ENCODE peak calls at places on chromosomes 13 and 19, in eight cellular contexts. T is ovary; I is upper lobe of left lung; Q is CD8-positive, alpha-beta memory T cell; N is H1; K is testis; E is DND-41; Y is left lung. L is an unnamed sample.

GRCh38 chr19:46863818-46864629 is 3.2 kb downstream of the ARHGAP35 start:
- DNase-seq in T (no peak), I (peak; percentile 79), Q (no peak), N (peak; percentile 65), K (peak; percentile 16), E (no peak), Y (no peak), L (peak; percentile 81)

GRCh38 chr19:29524912-29525870 is 603 bp upstream of the VSTM2B start:
- DNase-seq in T (no peak), I (no peak), Q (no peak), N (peak; percentile 83), K (no peak), E (no peak), Y (no peak), L (no peak)

GRCh38 chr13:110250258-110250891 is 56.6 kb downstream of the COL4A1 start:
- DNase-seq in T (no peak), I (no peak), Q (no peak), N (peak; percentile 38), K (peak; percentile 49), E (no peak), Y (no peak), L (no peak)

GRCh38 chr19:53980553-53981407 is 10.7 kb upstream of the CACNG6 start:
- DNase-seq in T (no peak), I (no peak), Q (no peak), N (peak; percentile 94), K (peak; percentile 40), E (no peak), Y (no peak), L (no peak)

GRCh38 chr13:77537302-77537919 is 1.9 kb downstream of the SCEL start:
- DNase-seq in T (no peak), I (no peak), Q (no peak), N (no peak), K (no peak), E (no peak), Y (no peak), L (no peak)

GRCh38 chr19:6811906-6812305 is 39.4 kb downstream of the VAV1 start:
- DNase-seq in T (no peak), I (no peak), Q (no peak), N (no peak), K (peak; percentile 67), E (peak; percentile 15), Y (no peak), L (peak; percentile 74)

GRCh38 chr13:100454876-100455275 is 133.7 kb downstream of the GGACT start:
- DNase-seq in T (no peak), I (no peak), Q (no peak), N (no peak), K (no peak), E (peak; percentile 15), Y (no peak), L (peak; percentile 17)

GRCh38 chr13:67283602-67284001 is 53.5 kb upstream of the PCDH9 start:
- DNase-seq in T (no peak), I (no peak), Q (no peak), N (no peak), K (no peak), E (no peak), Y (no peak), L (no peak)

GRCh38 chr13:76991432-76991795 is 467 bp upstream of the CLN5 start:
- DNase-seq in T (no peak), I (peak; percentile 60), Q (no peak), N (no peak), K (peak; percentile 34), E (no peak), Y (no peak), L (no peak)

GRCh38 chr19:35744688-35745327 is 410 bp downstream of the U2AF1L4 start:
- DNase-seq in T (peak; percentile 95), I (peak; percentile 98), Q (peak; percentile 97), N (peak; percentile 93), K (peak; percentile 98), E (peak; percentile 96), Y (peak; percentile 97), L (peak; percentile 98)

GRCh38 chr13:44763604-44764311 is 187.6 kb upstream of the TSC22D1 start:
- DNase-seq in T (no peak), I (no peak), Q (no peak), N (no peak), K (no peak), E (no peak), Y (no peak), L (no peak)

GRCh38 chr13:26584713-26585112 is 27.2 kb downstream of the WASF3 start:
- DNase-seq in T (no peak), I (no peak), Q (no peak), N (no peak), K (no peak), E (no peak), Y (no peak), L (no peak)

GRCh38 chr13:46171223-46171622 is 10.8 kb downstream of the LCP1 start:
- DNase-seq in T (no peak), I (no peak), Q (no peak), N (no peak), K (no peak), E (no peak), Y (no peak), L (no peak)

GRCh38 chr13:37386276-37386675 is 212.3 kb downstream of the POSTN start:
- DNase-seq in T (no peak), I (no peak), Q (no peak), N (no peak), K (no peak), E (no peak), Y (no peak), L (no peak)

GRCh38 chr13:98653471-98653985 is 76.6 kb upstream of the STK24 start:
- DNase-seq in T (peak; percentile 82), I (peak; percentile 89), Q (peak; percentile 54), N (peak; percentile 90), K (peak; percentile 88), E (peak; percentile 74), Y (no peak), L (peak; percentile 88)
- H3K4me1 ChIP-seq in T (peaks cover 2% of the 10 kb centered on the region), I (no peaks in the 10 kb centered on the region), Q (no peaks in the 10 kb centered on the region), N (no peaks in the 10 kb centered on the region), K (no peaks in the 10 kb centered on the region), E (peaks cover 2% of the 10 kb centered on the region), Y (peaks cover 14% of the 10 kb centered on the region), L (peaks cover 17% of the 10 kb centered on the region)

DNA sequence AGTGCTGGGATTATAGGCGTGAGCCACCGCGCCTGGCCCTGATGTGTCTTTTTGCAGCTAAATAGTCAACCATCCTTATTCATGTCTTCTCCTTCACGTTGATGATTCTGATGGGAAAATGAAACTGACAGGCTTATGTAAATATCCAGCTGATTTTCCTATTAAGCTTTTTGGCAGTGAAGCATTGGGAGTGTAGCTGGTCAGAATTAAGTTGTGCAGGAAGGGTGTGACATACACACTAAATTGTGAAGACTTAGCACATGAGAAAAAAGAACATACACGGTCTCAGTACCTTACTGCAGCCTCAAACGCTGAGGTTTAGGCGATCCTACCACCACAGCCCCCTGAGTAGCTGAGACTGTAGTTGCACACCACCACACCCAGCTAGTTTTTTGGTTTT is 50.5 kb upstream of the USE1 start:
- DNase-seq in T (no peak), I (no peak), Q (no peak), N (no peak), K (no peak), E (no peak), Y (no peak), L (no peak)
- H3K36me3 ChIP-seq in T (no peaks in the 10 kb centered on the region), I (peaks cover 50% of the 10 kb centered on the region), Q (peaks cover 45% of the 10 kb centered on the region), N (peaks cover 51% of the 10 kb centered on the region), K (peaks cover 4% of the 10 kb centered on the region), E (peaks cover 88% of the 10 kb centered on the region), Y (peaks cover 99% of the 10 kb centered on the region), L (peaks cover 79% of the 10 kb centered on the region)

GRCh38 chr19:10568444-10568825 is 344 bp downstream of the CDKN2D start:
- DNase-seq in T (no peak), I (peak; percentile 57), Q (no peak), N (peak; percentile 86), K (no peak), E (no peak), Y (no peak), L (no peak)

GRCh38 chr19:10566408-10566657 is 523 bp upstream of the KRI1 start:
- DNase-seq in T (no peak), I (no peak), Q (no peak), N (no peak), K (no peak), E (no peak), Y (no peak), L (no peak)

GRCh38 chr19:10565567-10566407 is at the start of gene KRI1:
- DNase-seq in T (peak; percentile 99), I (peak; percentile 99), Q (peak; percentile 99), N (peak; percentile 99), K (peak; percentile 98), E (peak; percentile 100), Y (peak; percentile 99), L (peak; percentile 98)

GRCh38 chr19:10567696-10568443 is 909 bp downstream of the CDKN2D start:
- DNase-seq in T (no peak), I (no peak), Q (no peak), N (no peak), K (no peak), E (no peak), Y (no peak), L (no peak)

DNA sequence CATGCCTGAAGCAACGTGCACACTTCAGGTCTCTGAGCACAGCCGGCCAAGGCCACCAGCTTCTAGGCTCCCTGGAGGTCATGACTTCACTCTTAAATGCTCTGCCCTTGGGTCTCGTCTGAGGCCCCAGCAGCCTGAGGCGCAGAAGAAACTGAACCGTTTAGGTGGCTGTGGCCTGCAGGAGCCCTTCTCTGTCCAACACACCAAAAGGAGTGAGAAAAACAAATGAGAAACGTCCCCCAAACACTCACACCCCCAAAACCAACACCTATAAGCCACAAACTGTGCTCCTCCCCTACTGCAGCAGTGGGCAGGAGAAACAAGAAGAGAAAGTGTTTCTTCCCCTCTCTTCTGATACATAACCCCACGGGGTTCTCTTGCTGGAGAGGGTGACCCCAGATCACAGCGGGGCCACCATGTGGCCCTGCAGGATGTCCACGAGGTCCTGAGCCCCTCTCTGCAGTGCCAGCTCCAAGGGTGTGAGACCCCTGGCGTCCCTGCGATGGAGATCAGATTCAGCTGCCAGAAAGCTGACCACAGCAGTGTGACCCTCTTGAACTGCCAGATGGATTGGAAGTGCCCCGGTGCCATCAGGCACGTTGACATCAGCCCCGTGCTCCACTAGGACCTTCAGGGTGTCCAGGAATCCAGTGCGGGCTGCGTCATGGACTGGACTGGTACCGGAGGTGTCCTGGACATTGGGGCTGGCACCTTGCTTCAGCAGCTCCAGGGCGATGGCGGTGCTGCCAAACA is 1.0 kb upstream of the KRI1 start:
- DNase-seq in T (peak; percentile 62), I (peak; percentile 25), Q (peak; percentile 80), N (no peak), K (no peak), E (peak; percentile 59), Y (no peak), L (no peak)
- H3K4me3 ChIP-seq in T (no peak overlapping the region), I (peak overlapping the region; percentile 81), Q (peak overlapping the region; percentile 96), N (no peak overlapping the region), K (no peak overlapping the region), E (no peak overlapping the region), Y (no peak overlapping the region), L (peak overlapping the region; percentile 87)

GRCh38 chr19:38649305-38650179 is 2.1 kb downstream of the ACTN4 start:
- DNase-seq in T (no peak), I (peak; percentile 72), Q (no peak), N (no peak), K (no peak), E (no peak), Y (no peak), L (no peak)

GRCh38 chr19:38648789-38649304 is 1.4 kb downstream of the ACTN4 start:
- DNase-seq in T (no peak), I (no peak), Q (no peak), N (no peak), K (no peak), E (no peak), Y (no peak), L (no peak)

GRCh38 chr19:38647966-38648788 is 728 bp downstream of the ACTN4 start:
- DNase-seq in T (no peak), I (no peak), Q (no peak), N (no peak), K (no peak), E (peak; percentile 22), Y (no peak), L (no peak)

GRCh38 chr19:38650911-38651584 is 3.6 kb downstream of the ACTN4 start:
- DNase-seq in T (no peak), I (peak; percentile 70), Q (no peak), N (no peak), K (no peak), E (no peak), Y (no peak), L (no peak)

GRCh38 chr19:38650180-38650775 is 2.8 kb downstream of the ACTN4 start:
- DNase-seq in T (no peak), I (no peak), Q (no peak), N (no peak), K (no peak), E (no peak), Y (no peak), L (no peak)
- H3K4me1 ChIP-seq in T (peaks cover 32% of the 10 kb centered on the region), I (peaks cover 67% of the 10 kb centered on the region), Q (peaks cover 38% of the 10 kb centered on the region), N (peaks cover 12% of the 10 kb centered on the region), K (peaks cover 66% of the 10 kb centered on the region), E (peaks cover 53% of the 10 kb centered on the region), Y (peaks cover 68% of the 10 kb centered on the region), L (peaks cover 45% of the 10 kb centered on the region)

L was measured in SJCRH30.